ENCODE peak calls at places on chromosome 12, in four cellular contexts. A, X, K and H are unnamed samples. For H3K4me1, H3K36me3 and H3K27me3, the result is how much of the 10 kb centered on the place peaks cover.

GRCh38 chr12:60498656-60499055 is 902.8 kb downstream of the SLC16A7 start:
- DNase-seq in X (no peak), K (no peak), A (no peak), H (no peak)

GRCh38 chr12:48787791-48788521 is 933 bp downstream of the ADCY6 start:
- DNase-seq in K (no peak), X (no peak), A (no peak), H (no peak)

GRCh38 chr12:57430117-57430930 is 519 bp downstream of the R3HDM2 start:
- DNase-seq in K (peak), A (no peak), X (no peak), H (peak)

GRCh38 chr12:50257226-50258166 is 25.8 kb downstream of the LIMA1 start:
- DNase-seq in A (no peak), K (no peak), X (no peak), H (no peak)

GRCh38 chr12:52606581-52607241 is 5.4 kb upstream of the KRT72 start:
- DNase-seq in A (no peak), K (no peak), X (no peak), H (no peak)

GRCh38 chr12:80714055-80714454 is 2.7 kb upstream of the MYF5 start:
- DNase-seq in K (no peak), X (no peak), A (no peak), H (no peak)

GRCh38 chr12:107025691-107026090 is 38.7 kb upstream of the MTERF2 start:
- DNase-seq in A (no peak), K (no peak), X (no peak), H (no peak)

GRCh38 chr12:14743061-14743460 is 46.7 kb upstream of the GUCY2C start:
- DNase-seq in X (no peak), A (no peak), K (no peak), H (no peak)

GRCh38 chr12:11623382-11623781 is 26.1 kb upstream of the ETV6 start:
- DNase-seq in A (no peak), X (no peak), K (no peak), H (no peak)

GRCh38 chr12:47839214-47839613 is 19.5 kb upstream of the HDAC7 start:
- DNase-seq in K (no peak), X (no peak), A (no peak), H (no peak)

GRCh38 chr12:59182191-59182590 is 261.9 kb upstream of the LRIG3 start:
- DNase-seq in K (no peak), A (no peak), X (no peak), H (no peak)

GRCh38 chr12:57389033-57389432 is 41.8 kb downstream of the R3HDM2 start:
- DNase-seq in X (no peak), K (no peak), A (peak), H (no peak)

GRCh38 chr12:80313184-80313583 is 130.9 kb upstream of the PTPRQ start:
- DNase-seq in X (no peak), A (no peak), K (no peak), H (no peak)

GRCh38 chr12:54140958-54141388 is 47.8 kb downstream of the SMUG1 start:
- DNase-seq in X (no peak), K (no peak), A (no peak), H (no peak)

GRCh38 chr12:124435806-124436345 is 131.5 kb downstream of the NCOR2 start:
- DNase-seq in X (no peak), A (no peak), K (no peak), H (no peak)

GRCh38 chr12:32039341-32039740 is 67.3 kb upstream of the BICD1 start:
- DNase-seq in A (no peak), X (no peak), K (no peak), H (no peak)

GRCh38 chr12:85711735-85712390 is 124.3 kb downstream of the RASSF9 start:
- DNase-seq in K (no peak), A (no peak), X (no peak), H (peak)

GRCh38 chr12:100434177-100434576 is 39.5 kb upstream of the NR1H4 start:
- DNase-seq in A (no peak), X (no peak), K (no peak), H (no peak)

GRCh38 chr12:124975276-124975675 is 13.7 kb downstream of the DHX37 start:
- DNase-seq in K (no peak), X (no peak), A (no peak), H (no peak)

GRCh38 chr12:109461846-109462766 is 15.0 kb downstream of the KCTD10 start:
- DNase-seq in K (peak), X (no peak), A (no peak), H (peak)

GRCh38 chr12:5619628-5620027 is 187.7 kb downstream of the NTF3 start:
- DNase-seq in X (no peak), A (no peak), K (no peak), H (no peak)

GRCh38 chr12:108938247-108938924 is 58.5 kb downstream of the DAO start:
- DNase-seq in A (no peak), K (no peak), X (no peak), H (no peak)

GRCh38 chr12:64610660-64611429 is 550 bp downstream of the RASSF3 start:
- DNase-seq in A (no peak), K (peak), X (peak), H (peak)

GRCh38 chr12:71755146-71755892 is 656 bp downstream of the RAB21 start:
- DNase-seq in X (peak), K (no peak), A (no peak), H (peak)

GRCh38 chr12:133073836-133074235 is 6.9 kb upstream of the ZNF140 start:
- DNase-seq in K (no peak), A (no peak), X (no peak), H (no peak)

GRCh38 chr12:48351022-48351708 is 446 bp upstream of the ZNF641 start:
- DNase-seq in X (no peak), K (no peak), A (peak), H (peak)

GRCh38 chr12:109463776-109464175 is 13.3 kb downstream of the KCTD10 start:
- DNase-seq in A (no peak), X (no peak), K (no peak), H (no peak)

GRCh38 chr12:67909091-67909531 is 80.1 kb upstream of the IFNG-AS1 start:
- DNase-seq in X (no peak), A (no peak), K (no peak), H (no peak)

GRCh38 chr12:130119241-130119861 is 42.9 kb upstream of the FZD10 start:
- DNase-seq in K (peak), A (no peak), X (peak), H (no peak)

GRCh38 chr12:90323217-90323616 is 614.6 kb upstream of the ATP2B1 start:
- DNase-seq in A (no peak), K (no peak), X (no peak), H (no peak)

GRCh38 chr12:74328623-74329022 is 209.0 kb upstream of the ATXN7L3B start:
- DNase-seq in X (no peak), K (no peak), A (no peak), H (no peak)

GRCh38 chr12:31002361-31002725 is 71.3 kb upstream of the DDX11 start:
- DNase-seq in X (no peak), A (no peak), K (peak), H (peak)

GRCh38 chr12:108630481-108631207 is 3.0 kb downstream of the SELPLG start:
- DNase-seq in A (no peak), X (peak), K (peak), H (no peak)

GRCh38 chr12:62540354-62540753 is 73.7 kb downstream of the MON2 start:
- DNase-seq in X (no peak), A (no peak), K (no peak), H (no peak)

GRCh38 chr12:106585862-106586534 is 3.2 kb downstream of the RFX4 start:
- DNase-seq in X (no peak), K (no peak), A (no peak), H (no peak)

DNA sequence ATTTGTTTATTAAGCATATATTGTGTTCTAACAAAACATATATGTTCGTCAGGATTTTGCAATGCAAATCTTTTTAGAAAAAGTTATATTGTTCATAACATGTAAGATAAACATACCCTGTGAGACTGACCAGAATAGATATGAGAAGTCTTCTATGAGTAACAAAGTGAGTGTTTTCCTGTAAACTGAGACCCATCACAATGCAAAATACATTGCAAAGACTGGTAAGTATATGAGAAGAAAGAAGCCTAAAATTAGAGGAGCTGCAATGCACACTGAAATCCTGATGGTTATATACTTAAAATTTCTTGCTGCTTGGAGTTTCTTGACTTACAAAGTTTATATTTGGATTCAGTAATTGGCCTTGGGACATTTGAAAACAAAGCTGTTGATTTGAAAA is 6.0 kb downstream of the HMGA2 start:
- DNase-seq in K (no peak), A (no peak), X (no peak), H (no peak)
- H3K4me1 ChIP-seq in K (under half), A (half or more), X (under half), H (under half)

GRCh38 chr12:111546171-111546570 is 52.9 kb downstream of the ATXN2 start:
- DNase-seq in X (no peak), A (no peak), K (no peak), H (no peak)
- H3K36me3 ChIP-seq in X (under half), A (under half), K (half or more), H (half or more)

DNA sequence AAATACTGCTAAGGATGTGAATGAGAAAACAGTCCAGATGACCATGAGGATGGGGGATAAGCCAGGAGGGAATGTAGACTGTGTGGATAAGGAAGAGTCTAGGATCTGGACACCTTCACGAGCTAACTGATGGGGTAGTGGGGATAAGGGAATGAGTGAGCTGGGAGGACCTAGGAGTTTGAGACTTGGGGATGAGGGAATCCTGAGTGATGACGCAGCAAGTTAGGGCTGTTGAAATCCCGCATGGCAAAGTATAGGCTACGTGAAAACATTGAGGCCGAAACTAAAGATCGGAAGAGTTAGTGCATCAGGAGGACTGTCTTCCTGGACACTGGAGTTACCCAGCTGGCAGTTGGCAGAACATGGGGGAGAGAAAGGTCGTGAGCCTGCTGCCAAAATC is 129.2 kb upstream of the EEA1 start:
- DNase-seq in A (no peak), K (no peak), X (no peak), H (no peak)
- H3K27me3 ChIP-seq in A (under half), K (under half), X (under half), H (under half)

GRCh38 chr12:3152013-3152412 is 74.8 kb downstream of the TSPAN9 start:
- DNase-seq in K (peak), X (peak), A (no peak), H (no peak)
- H3K4me1 ChIP-seq in K (half or more), X (under half), A (under half), H (half or more)

GRCh38 chr12:27303139-27304111 is 29.2 kb upstream of the BMAL2 start:
- DNase-seq in X (no peak), A (no peak), K (no peak), H (no peak)

GRCh38 chr12:27300251-27300650 is 32.4 kb upstream of the BMAL2 start:
- DNase-seq in X (no peak), K (no peak), A (no peak), H (no peak)

GRCh38 chr12:27305673-27306504 is 26.7 kb upstream of the BMAL2 start:
- DNase-seq in X (no peak), A (no peak), K (no peak), H (no peak)

GRCh38 chr12:27309293-27309994 is 23.2 kb upstream of the BMAL2 start:
- DNase-seq in X (no peak), K (no peak), A (no peak), H (no peak)

GRCh38 chr12:27304856-27305255 is 27.8 kb upstream of the BMAL2 start:
- DNase-seq in A (no peak), X (no peak), K (no peak), H (no peak)
- H3K36me3 ChIP-seq in A (under half), X (under half), K (under half), H (under half)

DNA sequence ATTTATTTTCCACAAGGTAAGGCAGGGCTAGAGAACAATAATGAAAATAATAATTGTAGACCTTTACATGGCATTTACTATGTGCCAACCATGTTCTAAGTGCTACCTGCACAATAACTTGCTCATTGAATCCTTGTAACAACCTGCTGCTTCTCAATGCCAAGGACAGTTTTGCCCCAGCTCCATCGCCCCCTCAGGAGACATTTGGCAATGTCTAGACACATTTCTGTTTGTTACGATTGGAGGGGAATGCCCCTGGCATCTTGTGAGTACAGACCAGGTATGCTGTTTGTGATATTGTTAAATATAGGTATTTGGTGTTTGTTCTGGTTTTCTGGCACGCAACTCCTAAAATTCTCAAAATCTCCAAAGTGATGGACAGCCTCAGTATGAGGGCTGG is 8.1 kb upstream of the ATXN2 start:
- DNase-seq in A (no peak), X (no peak), K (peak), H (no peak)
- H3K27me3 ChIP-seq in A (under half), X (under half), K (under half), H (under half)

DNA sequence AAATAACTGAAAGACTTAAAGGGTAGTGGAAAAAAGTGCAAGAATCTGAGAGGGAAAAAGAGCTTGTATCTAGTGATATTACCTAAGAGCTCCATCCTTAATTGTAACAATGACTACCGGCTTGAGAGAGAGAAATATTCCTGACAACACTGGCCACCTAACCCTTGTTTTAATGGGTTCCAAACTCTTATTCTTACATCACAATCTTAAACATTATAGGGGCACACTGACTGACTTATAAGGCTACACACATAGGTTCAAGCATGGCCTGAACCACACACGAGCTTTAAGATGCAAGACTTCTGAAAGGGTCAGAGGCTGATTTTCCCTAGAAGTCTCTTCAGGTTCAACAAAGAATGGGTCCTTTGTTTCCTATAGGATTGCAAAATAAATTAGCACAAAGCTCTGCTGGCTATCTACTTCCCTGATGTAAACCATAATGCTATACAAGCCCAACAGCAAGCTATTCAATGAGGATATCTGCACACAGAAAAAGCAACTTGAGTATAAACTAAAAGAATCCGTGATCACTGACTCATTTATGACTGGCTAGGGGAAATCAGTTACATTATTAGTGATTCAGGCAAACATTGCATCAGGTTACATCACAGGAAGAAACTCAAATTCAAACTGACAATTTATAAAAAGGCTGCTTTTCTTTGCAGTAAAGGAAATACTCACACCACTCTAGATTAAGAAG is 8.6 kb downstream of the BTG1 start:
- DNase-seq in K (no peak), A (no peak), X (no peak), H (no peak)
- H3K4me1 ChIP-seq in K (half or more), A (half or more), X (under half), H (half or more)

GRCh38 chr12:8050600-8051250 is 15.4 kb downstream of the C3AR1 start:
- DNase-seq in X (no peak), A (no peak), K (no peak), H (no peak)

GRCh38 chr12:8047842-8048241 is 15.3 kb downstream of the FOXJ2 start:
- DNase-seq in X (no peak), A (no peak), K (no peak), H (no peak)

GRCh38 chr12:8052679-8053078 is 13.5 kb downstream of the C3AR1 start:
- DNase-seq in X (no peak), A (no peak), K (peak), H (peak)

GRCh38 chr12:8045952-8046944 is 13.7 kb downstream of the FOXJ2 start:
- DNase-seq in A (peak), X (peak), K (peak), H (peak)

GRCh38 chr12:8048906-8049305 is 16.4 kb downstream of the FOXJ2 start:
- DNase-seq in A (no peak), K (no peak), X (no peak), H (no peak)
- H3K36me3 ChIP-seq in A (under half), K (half or more), X (half or more), H (half or more)